ENCODE peak calls at places on chromosomes 12 and 14, in five cellular contexts. O is GM12878, L is K562, N is H1, Z is HepG2. D is an unnamed sample. For H3K36me3, the result is how much of the 10 kb centered on the place peaks cover.

GRCh38 chr12:3802721-3803120 is 49.8 kb upstream of the CRACR2A start:
- DNase-seq in L (no peak), Z (no peak), N (no peak), O (no peak), D (no peak)

GRCh38 chr12:86929962-86930361 is 673.8 kb upstream of the MGAT4C start:
- DNase-seq in Z (no peak), N (no peak), O (no peak), L (no peak), D (no peak)

GRCh38 chr12:100184549-100184948 is 16.1 kb upstream of the ACTR6 start:
- DNase-seq in Z (peak), O (no peak), L (no peak), N (no peak), D (no peak)

GRCh38 chr12:10718279-10718821 is 4.8 kb downstream of the YBX3 start:
- DNase-seq in Z (no peak), L (no peak), O (no peak), N (no peak), D (peak)

GRCh38 chr12:132379576-132379975 is 50.2 kb upstream of the GALNT9 start:
- DNase-seq in L (no peak), O (no peak), Z (no peak), N (no peak), D (no peak)

GRCh38 chr12:119423285-119423684 is 88.8 kb downstream of the CCDC60 start:
- DNase-seq in Z (no peak), O (no peak), N (peak), L (no peak), D (peak)

GRCh38 chr14:79585845-79586244 is 625.5 kb downstream of the DIO2 start:
- DNase-seq in L (no peak), O (no peak), Z (no peak), N (no peak), D (no peak)

GRCh38 chr14:99413172-99413571 is 67.5 kb downstream of the SETD3 start:
- DNase-seq in L (no peak), O (no peak), N (no peak), Z (no peak), D (peak)

GRCh38 chr12:11685716-11686115 is 36.2 kb downstream of the ETV6 start:
- DNase-seq in L (no peak), N (no peak), Z (no peak), O (no peak), D (no peak)

DNA sequence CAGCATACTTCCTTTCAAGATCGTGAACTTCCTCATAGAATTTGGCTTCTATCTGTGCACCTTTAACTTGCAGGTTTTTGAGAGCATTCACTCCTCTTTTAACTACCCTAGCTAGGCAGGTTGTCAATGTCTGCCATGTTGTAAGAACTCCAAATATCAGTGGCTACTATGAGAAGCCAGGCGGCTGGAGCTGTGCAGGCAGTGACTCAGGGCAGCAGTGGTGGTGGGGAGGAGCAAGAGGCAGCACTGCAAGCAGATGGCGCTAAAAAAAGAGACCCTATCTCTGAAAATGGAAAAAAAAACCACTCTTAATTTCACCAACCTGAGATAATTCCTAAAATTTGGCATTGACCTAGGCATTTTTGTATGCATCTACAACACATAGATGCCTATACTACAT is 28.5 kb downstream of the YARS2 start:
- DNase-seq in O (no peak), N (no peak), L (no peak), Z (no peak), D (peak)
- H3K36me3 ChIP-seq in O (under half), N (under half), L (half or more), Z (under half), D (under half)

GRCh38 chr12:46824709-46825108 is 1.1 kb downstream of the SLC38A4 start:
- DNase-seq in O (no peak), N (no peak), Z (no peak), L (no peak), D (no peak)
- H3K4me3 ChIP-seq in O (no peak), N (no peak), Z (no peak), L (no peak), D (no peak)

GRCh38 chr12:98743362-98743953 is 98.4 kb downstream of the APAF1 start:
- DNase-seq in N (peak), O (no peak), Z (peak), L (peak), D (peak)

GRCh38 chr12:98744692-98745091 is 99.6 kb downstream of the APAF1 start:
- DNase-seq in O (no peak), L (no peak), N (no peak), Z (no peak), D (no peak)

GRCh38 chr12:98741229-98741614 is 96.1 kb downstream of the APAF1 start:
- DNase-seq in Z (no peak), O (no peak), L (no peak), N (no peak), D (no peak)

GRCh38 chr12:98741615-98742265 is 96.7 kb downstream of the APAF1 start:
- DNase-seq in Z (no peak), O (no peak), L (no peak), N (no peak), D (peak)

GRCh38 chr12:98745578-98746391 is 100.7 kb downstream of the APAF1 start:
- DNase-seq in Z (no peak), N (no peak), O (no peak), L (no peak), D (peak)
- TF ChIP-seq CREB1 in Z (no peak), N (no peak), O (no peak), L (no peak), D (no peak)

DNA sequence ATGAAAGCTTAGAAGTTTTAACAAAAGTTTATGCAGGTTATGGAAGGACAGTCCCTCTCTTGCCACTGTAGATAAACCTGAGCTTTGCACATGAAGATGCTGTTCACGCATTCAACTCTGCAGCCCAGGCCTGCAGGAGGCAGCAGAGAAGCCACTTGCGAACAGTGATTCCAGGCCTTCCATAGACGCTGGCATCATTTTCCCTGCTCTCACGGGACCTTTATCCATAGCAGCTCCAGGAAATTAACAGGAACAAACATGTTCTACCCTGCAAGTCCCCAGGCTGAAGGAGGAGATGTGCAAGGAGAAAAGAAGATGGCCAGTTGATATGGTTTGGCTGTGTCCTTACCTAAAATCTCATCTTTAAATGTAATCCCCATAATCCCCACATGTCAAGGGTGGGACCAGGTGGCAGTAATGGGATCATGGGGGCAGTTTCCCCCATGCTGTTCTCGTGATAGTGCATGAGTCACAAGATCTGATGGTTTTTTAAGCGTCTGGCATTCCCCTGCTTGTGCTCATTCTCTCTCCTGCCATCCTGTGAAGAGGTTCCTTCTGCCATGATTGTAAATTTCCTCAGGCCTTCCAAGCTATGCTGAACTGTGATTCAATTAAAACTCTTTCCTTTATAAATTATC is 2.0 kb downstream of the ERP27 start:
- DNase-seq in L (no peak), Z (no peak), N (peak), O (no peak), D (peak)
- H3K36me3 ChIP-seq in L (under half), Z (under half), N (under half), O (under half), D (under half)

DNA sequence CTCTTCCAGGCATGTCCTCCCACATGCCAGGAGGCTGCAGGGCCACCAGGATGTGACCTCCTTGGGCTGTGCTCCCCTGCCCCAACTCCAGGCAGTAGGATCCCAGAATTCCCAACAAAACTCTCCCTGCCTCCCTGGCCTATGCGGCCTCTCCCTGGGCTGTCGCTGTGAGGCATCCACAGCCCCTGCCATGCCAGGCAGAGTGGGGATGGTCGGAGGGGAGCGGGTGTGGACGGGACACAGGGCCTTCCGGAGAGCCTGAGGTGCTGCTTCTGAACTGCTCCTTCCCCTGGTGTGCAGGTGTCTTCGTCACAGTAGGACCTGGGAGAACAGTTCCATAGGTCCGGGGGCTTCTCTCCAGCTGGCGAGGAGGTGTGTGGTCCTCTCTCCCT is 18.3 kb downstream of the GPR132 start:
- DNase-seq in Z (no peak), O (no peak), L (no peak), N (no peak), D (no peak)
- H3K4me3 ChIP-seq in Z (no peak), O (no peak), L (no peak), N (no peak), D (no peak)

GRCh38 chr14:97977711-97978261 is 1180.6 kb downstream of the VRK1 start:
- DNase-seq in O (no peak), N (peak), Z (no peak), L (no peak), D (no peak)
- TF ChIP-seq CREB1 in O (no peak), N (no peak), Z (no peak), L (no peak), D (no peak)

DNA sequence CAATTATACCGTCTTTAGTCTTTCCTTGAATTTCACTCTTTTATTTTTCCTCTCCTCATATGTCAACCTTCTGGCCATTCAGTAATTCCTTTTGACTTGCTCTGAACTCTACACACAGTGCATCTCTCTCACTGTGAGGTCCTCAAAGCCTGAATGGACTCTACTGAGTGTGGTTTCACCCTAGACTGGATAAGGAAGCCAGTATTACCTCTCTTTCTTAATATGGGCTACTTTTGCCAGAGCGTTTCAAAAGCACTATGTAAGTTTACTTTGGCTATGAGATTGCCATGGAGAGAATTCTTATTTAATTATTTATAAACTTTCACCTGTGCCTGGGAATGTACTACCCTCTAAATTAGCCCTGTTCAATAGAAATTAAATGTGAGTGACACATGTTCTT is 343.5 kb upstream of the DDHD1 start:
- DNase-seq in N (no peak), Z (no peak), O (no peak), L (no peak), D (no peak)
- H3K36me3 ChIP-seq in N (under half), Z (under half), O (under half), L (under half), D (under half)

GRCh38 chr14:22570132-22570949 is 18.7 kb downstream of the DAD1 start:
- DNase-seq in O (peak), Z (peak), N (peak), L (peak), D (peak)
- H3K4me3 ChIP-seq in O (peak), Z (no peak), N (no peak), L (no peak), D (no peak)

GRCh38 chr12:25681580-25681979 is 128.5 kb upstream of the LMNTD1 start:
- DNase-seq in O (no peak), N (no peak), L (no peak), Z (no peak), D (no peak)
- TF ChIP-seq CREB1 in O (no peak), N (no peak), L (no peak), Z (no peak), D (no peak)

GRCh38 chr12:57166971-57167371 is 19.6 kb upstream of the LRP1-AS start:
- DNase-seq in Z (no peak), O (no peak), L (peak), N (no peak), D (no peak)

GRCh38 chr12:57162541-57163125 is 15.2 kb upstream of the LRP1-AS start:
- DNase-seq in O (no peak), N (no peak), L (no peak), Z (no peak), D (no peak)

GRCh38 chr12:57164966-57165365 is 17.5 kb upstream of the LRP1-AS start:
- DNase-seq in N (no peak), Z (no peak), L (no peak), O (no peak), D (no peak)

GRCh38 chr12:57164454-57164853 is 17.0 kb upstream of the LRP1-AS start:
- DNase-seq in L (no peak), Z (no peak), O (no peak), N (no peak), D (no peak)

DNA sequence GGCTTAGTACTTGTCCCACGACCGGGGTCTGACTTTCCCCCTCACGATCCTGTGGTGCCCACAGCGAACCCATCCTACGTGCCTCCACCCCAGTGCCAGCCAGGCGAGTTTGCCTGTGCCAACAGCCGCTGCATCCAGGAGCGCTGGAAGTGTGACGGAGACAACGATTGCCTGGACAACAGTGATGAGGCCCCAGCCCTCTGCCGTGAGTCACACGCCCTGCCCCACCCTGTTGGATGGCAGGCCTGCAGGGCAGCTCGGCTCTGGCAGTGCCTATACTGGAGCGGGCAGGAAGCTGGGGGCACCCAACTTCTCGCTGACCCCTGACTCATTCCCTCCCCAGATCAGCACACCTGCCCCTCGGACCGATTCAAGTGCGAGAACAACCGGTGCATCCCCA is 18.3 kb upstream of the LRP1-AS start:
- DNase-seq in L (no peak), Z (no peak), O (no peak), N (no peak), D (no peak)
- H3K36me3 ChIP-seq in L (under half), Z (half or more), O (under half), N (under half), D (under half)